ENCODE peak calls at places on chromosomes 1 and 21, in four cellular contexts. B, C, W and S are unnamed samples.

GRCh38 chr1:86362807-86363206 is 33.3 kb downstream of the ODF2L start:
- DNase-seq in B (no peak), C (no peak), W (no peak), S (no peak)

GRCh38 chr1:164685656-164686055 is 126.7 kb downstream of the PBX1 start:
- DNase-seq in B (no peak), C (no peak), W (no peak), S (no peak)

GRCh38 chr1:15139654-15140350 is 13.7 kb upstream of the TMEM51 start:
- DNase-seq in B (peak), C (peak), W (peak), S (no peak)

GRCh38 chr21:27649323-27649722 is 682.4 kb upstream of the ADAMTS5 start:
- DNase-seq in B (no peak), C (no peak), W (peak), S (peak)

GRCh38 chr1:63912643-63913042 is 138.8 kb downstream of the ROR1 start:
- DNase-seq in B (no peak), C (no peak), W (no peak), S (no peak)

GRCh38 chr1:161676958-161677689 is 14.2 kb downstream of the FCGR2B start:
- DNase-seq in B (no peak), C (no peak), W (no peak), S (no peak)

GRCh38 chr1:246219508-246220030 is 287.5 kb downstream of the SMYD3 start:
- DNase-seq in B (no peak), C (no peak), W (no peak), S (no peak)

GRCh38 chr1:81982523-81982922 is 181.8 kb downstream of the ADGRL2 start:
- DNase-seq in B (no peak), C (no peak), W (no peak), S (no peak)

GRCh38 chr1:6180578-6181311 is 624 bp upstream of the CHD5 start:
- DNase-seq in B (no peak), C (no peak), W (no peak), S (no peak)

GRCh38 chr1:205294914-205295310 is 26.6 kb downstream of the NUAK2 start:
- DNase-seq in B (no peak), C (no peak), W (peak), S (no peak)

GRCh38 chr1:32127780-32128179 is 19.9 kb downstream of the KPNA6 start:
- DNase-seq in B (no peak), C (no peak), W (no peak), S (no peak)

GRCh38 chr1:229058716-229059115 is 212.2 kb upstream of the RAB4A start:
- DNase-seq in B (no peak), C (no peak), W (no peak), S (peak)

DNA sequence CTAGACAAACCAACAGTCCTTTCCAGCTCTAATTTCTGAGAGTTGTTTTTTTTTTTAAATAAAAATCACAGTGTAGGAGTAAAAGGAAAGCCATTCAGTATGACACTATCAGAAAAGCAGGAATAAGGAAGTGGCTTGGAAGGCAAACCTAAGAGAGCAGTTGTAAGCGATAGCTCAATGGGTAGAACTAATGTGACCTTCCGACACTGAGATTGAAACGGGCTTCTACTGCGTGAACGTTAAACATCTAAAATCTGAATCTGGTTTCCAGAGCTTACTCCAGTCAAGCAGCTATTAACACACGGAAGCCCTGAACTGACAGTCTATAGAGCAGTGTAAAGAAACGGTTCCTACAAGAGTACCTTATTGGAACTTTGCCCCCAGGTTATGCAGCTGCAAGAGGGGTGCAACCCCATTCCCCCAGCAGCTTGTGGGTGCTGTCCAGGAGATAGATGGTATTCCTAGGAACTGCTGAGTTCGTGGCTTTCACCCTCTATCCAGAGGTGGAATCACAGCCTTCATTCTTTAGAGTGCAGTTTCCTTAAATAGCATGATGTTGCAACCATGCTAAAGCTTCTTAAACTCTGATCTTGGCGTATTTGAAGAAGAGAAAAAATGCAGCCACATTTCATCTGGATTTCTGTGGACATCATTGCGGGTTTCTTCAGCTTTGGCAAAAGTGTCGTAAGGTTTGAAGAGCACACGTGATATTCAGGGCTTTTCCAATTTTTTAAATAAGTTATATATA is 3.3 kb upstream of the IRF2BP2 start:
- DNase-seq in B (no peak), C (no peak), W (peak), S (peak)
- H3K4me3 ChIP-seq in B (peak), C (peak), W (peak), S (peak)

GRCh38 chr1:238954865-238955264 is 431.5 kb upstream of the CHRM3 start:
- DNase-seq in B (no peak), C (no peak), W (no peak), S (peak)

GRCh38 chr1:238950786-238951185 is 435.6 kb upstream of the CHRM3 start:
- DNase-seq in B (no peak), C (no peak), W (no peak), S (no peak)

GRCh38 chr1:238955934-238956333 is 430.4 kb upstream of the CHRM3 start:
- DNase-seq in B (no peak), C (no peak), W (no peak), S (no peak)

GRCh38 chr1:238951809-238952208 is 434.6 kb upstream of the CHRM3 start:
- DNase-seq in B (no peak), C (no peak), W (peak), S (peak)

GRCh38 chr1:238953448-238953847 is 432.9 kb upstream of the CHRM3 start:
- DNase-seq in B (no peak), C (no peak), W (no peak), S (no peak)
- TF ChIP-seq CTCF in B (no peak), C (no peak), W (no peak), S (no peak)

GRCh38 chr1:210291786-210292275 is 36.9 kb upstream of the HHAT start:
- DNase-seq in B (no peak), C (peak), W (no peak), S (peak)

GRCh38 chr1:210292276-210292851 is 36.3 kb upstream of the HHAT start:
- DNase-seq in B (peak), C (peak), W (no peak), S (peak)

GRCh38 chr1:210294991-210295773 is 33.5 kb upstream of the HHAT start:
- DNase-seq in B (no peak), C (no peak), W (no peak), S (peak)

GRCh38 chr1:210291088-210291487 is 37.6 kb upstream of the HHAT start:
- DNase-seq in B (no peak), C (no peak), W (no peak), S (peak)

GRCh38 chr1:210293191-210293607 is 35.5 kb upstream of the HHAT start:
- DNase-seq in B (no peak), C (peak), W (peak), S (peak)
- H3K4me3 ChIP-seq in B (peak), C (peak), W (no peak), S (peak)

GRCh38 chr21:17726047-17726446 is 93.1 kb downstream of the C21orf91 start:
- DNase-seq in B (peak), C (no peak), W (peak), S (peak)
- TF ChIP-seq CTCF in B (peak), C (no peak), W (peak), S (peak)